ENCODE peak calls at places on chromosomes 1 and 21, in five cellular contexts. One of them, this sample, is unnamed.

GRCh38 chr1:199546323-199546722 is 481.2 kb upstream of the NR5A2 start:
- DNase-seq in psoas muscle: no peak
- DNase-seq in foreskin keratinocyte: peak
- DNase-seq in endothelial cell: no peak
- DNase-seq in CD4-positive, alpha-beta T cell: no peak
- DNase-seq in this sample: no peak

GRCh38 chr1:29975036-29975694 is 738.8 kb downstream of the PTPRU start:
- DNase-seq in foreskin keratinocyte: peak
- DNase-seq in endothelial cell: peak
- DNase-seq in CD4-positive, alpha-beta T cell: no peak
- DNase-seq in psoas muscle: no peak
- DNase-seq in this sample: no peak

GRCh38 chr1:200346744-200347143 is 63.1 kb downstream of the ZNF281 start:
- DNase-seq in psoas muscle: no peak
- DNase-seq in CD4-positive, alpha-beta T cell: no peak
- DNase-seq in endothelial cell: no peak
- DNase-seq in foreskin keratinocyte: no peak
- DNase-seq in this sample: no peak

GRCh38 chr1:116806245-116806644 is 52.0 kb downstream of the CD2 start:
- DNase-seq in psoas muscle: no peak
- DNase-seq in CD4-positive, alpha-beta T cell: no peak
- DNase-seq in endothelial cell: no peak
- DNase-seq in foreskin keratinocyte: no peak
- DNase-seq in this sample: no peak

GRCh38 chr1:236623371-236624166 is 19.3 kb upstream of the HEATR1 start:
- DNase-seq in CD4-positive, alpha-beta T cell: no peak
- DNase-seq in psoas muscle: no peak
- DNase-seq in endothelial cell: no peak
- DNase-seq in foreskin keratinocyte: no peak
- DNase-seq in this sample: no peak

GRCh38 chr1:172851077-172851476 is 192.2 kb downstream of the FASLG start:
- DNase-seq in endothelial cell: no peak
- DNase-seq in foreskin keratinocyte: no peak
- DNase-seq in psoas muscle: no peak
- DNase-seq in CD4-positive, alpha-beta T cell: no peak
- DNase-seq in this sample: no peak

GRCh38 chr1:178613271-178613945 is 100.5 kb downstream of the TEX35 start:
- DNase-seq in foreskin keratinocyte: no peak
- DNase-seq in endothelial cell: no peak
- DNase-seq in psoas muscle: no peak
- DNase-seq in CD4-positive, alpha-beta T cell: no peak
- DNase-seq in this sample: no peak

GRCh38 chr1:24215226-24215814 is 28.2 kb upstream of the IFNLR1 start:
- DNase-seq in psoas muscle: no peak
- DNase-seq in foreskin keratinocyte: no peak
- DNase-seq in CD4-positive, alpha-beta T cell: no peak
- DNase-seq in endothelial cell: no peak
- DNase-seq in this sample: no peak

GRCh38 chr1:28147264-28148094 is 29.0 kb downstream of the PTAFR start:
- DNase-seq in psoas muscle: no peak
- DNase-seq in foreskin keratinocyte: no peak
- DNase-seq in endothelial cell: no peak
- DNase-seq in CD4-positive, alpha-beta T cell: no peak
- DNase-seq in this sample: no peak

GRCh38 chr21:31255846-31256395 is 88.1 kb downstream of the TIAM1 start:
- DNase-seq in endothelial cell: no peak
- DNase-seq in CD4-positive, alpha-beta T cell: no peak
- DNase-seq in psoas muscle: no peak
- DNase-seq in foreskin keratinocyte: no peak
- DNase-seq in this sample: no peak

GRCh38 chr1:109901508-109902145 is 9.0 kb upstream of the CSF1 start:
- DNase-seq in psoas muscle: no peak
- DNase-seq in endothelial cell: no peak
- DNase-seq in foreskin keratinocyte: no peak
- DNase-seq in CD4-positive, alpha-beta T cell: no peak
- DNase-seq in this sample: no peak

GRCh38 chr1:160135051-160135592 is 16.3 kb upstream of the ATP1A4 start:
- DNase-seq in CD4-positive, alpha-beta T cell: no peak
- DNase-seq in foreskin keratinocyte: no peak
- DNase-seq in endothelial cell: no peak
- DNase-seq in psoas muscle: no peak
- DNase-seq in this sample: no peak

GRCh38 chr1:158798531-158798930 is 17.5 kb upstream of the OR6N2 start:
- DNase-seq in CD4-positive, alpha-beta T cell: no peak
- DNase-seq in psoas muscle: no peak
- DNase-seq in foreskin keratinocyte: no peak
- DNase-seq in endothelial cell: no peak
- DNase-seq in this sample: no peak
- TF ChIP-seq CTCF in CD4-positive, alpha-beta T cell: no peak
- TF ChIP-seq CTCF in psoas muscle: no peak
- TF ChIP-seq CTCF in foreskin keratinocyte: peak
- TF ChIP-seq CTCF in endothelial cell: peak
- TF ChIP-seq CTCF in this sample: peak

DNA sequence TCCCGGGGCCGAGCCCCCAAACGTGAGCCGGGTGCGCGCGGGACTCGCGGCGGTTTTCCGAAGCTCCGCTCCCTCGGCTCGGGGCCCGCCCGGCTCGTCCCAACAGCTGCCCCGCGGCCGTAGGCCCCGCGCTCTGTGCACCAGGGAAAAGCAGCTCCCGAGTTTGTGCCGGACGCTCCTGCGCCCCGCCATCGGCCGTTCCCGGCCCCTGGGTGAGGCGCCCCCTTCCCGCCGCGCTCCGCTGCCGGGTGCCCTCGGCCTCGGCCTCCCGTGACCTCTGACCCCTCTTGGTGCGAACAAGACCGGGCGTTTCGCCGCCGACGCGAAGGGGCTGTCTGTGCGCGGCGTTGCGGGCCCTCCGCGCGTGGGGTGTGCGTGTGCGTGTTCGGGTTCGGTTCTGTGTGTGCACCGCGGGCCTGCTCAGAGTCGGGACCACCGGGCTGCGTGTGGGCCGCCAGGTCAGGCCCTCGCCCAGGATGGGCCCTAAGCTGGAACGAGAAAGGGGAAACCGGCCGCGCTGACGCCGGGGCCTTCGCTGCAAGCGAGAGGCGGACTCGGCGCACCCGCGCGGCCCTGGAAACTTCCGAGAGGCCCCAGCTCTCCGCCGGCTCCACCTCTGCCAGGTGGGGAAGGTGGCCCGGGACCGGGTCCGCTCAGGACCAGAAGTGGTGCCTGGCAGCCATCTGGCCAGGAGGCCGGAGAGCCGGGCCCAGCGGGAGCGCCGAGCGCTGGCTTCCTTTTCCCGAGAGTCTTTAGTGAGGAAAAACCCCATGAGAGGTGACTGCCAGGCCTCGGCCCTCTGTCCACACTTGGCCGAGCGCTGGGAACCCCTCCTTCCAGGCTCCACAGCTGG is 1.9 kb downstream of the PRDM16 start:
- DNase-seq in psoas muscle: peak
- DNase-seq in endothelial cell: peak
- DNase-seq in foreskin keratinocyte: no peak
- DNase-seq in CD4-positive, alpha-beta T cell: no peak
- DNase-seq in this sample: no peak
- TF ChIP-seq CTCF in psoas muscle: no peak
- TF ChIP-seq CTCF in endothelial cell: no peak
- TF ChIP-seq CTCF in foreskin keratinocyte: no peak
- TF ChIP-seq CTCF in CD4-positive, alpha-beta T cell: no peak
- TF ChIP-seq CTCF in this sample: no peak

DNA sequence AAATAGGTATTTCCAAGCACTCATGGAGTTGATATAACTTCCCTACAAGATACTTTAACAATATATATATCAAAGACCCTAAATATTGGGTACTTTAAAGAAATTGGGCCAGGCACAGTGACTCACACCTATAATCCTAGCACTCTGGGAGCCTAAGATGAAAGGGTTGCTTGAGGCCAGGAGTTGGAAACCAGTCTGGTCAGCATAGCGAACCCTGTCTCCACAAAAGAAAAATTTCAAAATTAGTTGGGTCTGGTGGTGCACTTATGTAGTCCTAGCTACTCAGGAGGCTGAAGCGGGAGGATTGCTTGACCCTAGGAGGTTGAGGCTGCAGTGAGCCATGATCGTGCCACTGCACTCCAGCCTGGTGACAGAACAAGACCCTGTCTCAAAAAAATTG is 393.9 kb upstream of the DEPDC1 start:
- DNase-seq in psoas muscle: no peak
- DNase-seq in endothelial cell: no peak
- DNase-seq in foreskin keratinocyte: no peak
- DNase-seq in CD4-positive, alpha-beta T cell: no peak
- DNase-seq in this sample: no peak
- TF ChIP-seq CTCF in psoas muscle: no peak
- TF ChIP-seq CTCF in endothelial cell: no peak
- TF ChIP-seq CTCF in foreskin keratinocyte: no peak
- TF ChIP-seq CTCF in CD4-positive, alpha-beta T cell: no peak
- TF ChIP-seq CTCF in this sample: no peak

GRCh38 chr1:63915121-63915520 is 141.3 kb downstream of the ROR1 start:
- DNase-seq in foreskin keratinocyte: no peak
- DNase-seq in psoas muscle: no peak
- DNase-seq in CD4-positive, alpha-beta T cell: no peak
- DNase-seq in endothelial cell: peak
- DNase-seq in this sample: no peak
- TF ChIP-seq CTCF in foreskin keratinocyte: peak
- TF ChIP-seq CTCF in psoas muscle: no peak
- TF ChIP-seq CTCF in CD4-positive, alpha-beta T cell: no peak
- TF ChIP-seq CTCF in endothelial cell: no peak
- TF ChIP-seq CTCF in this sample: peak

GRCh38 chr1:40096977-40097782 is at the start of gene PPT1:
- DNase-seq in foreskin keratinocyte: peak
- DNase-seq in CD4-positive, alpha-beta T cell: peak
- DNase-seq in psoas muscle: peak
- DNase-seq in endothelial cell: peak
- DNase-seq in this sample: peak
- TF ChIP-seq CTCF in foreskin keratinocyte: peak
- TF ChIP-seq CTCF in CD4-positive, alpha-beta T cell: peak
- TF ChIP-seq CTCF in psoas muscle: no peak
- TF ChIP-seq CTCF in endothelial cell: no peak
- TF ChIP-seq CTCF in this sample: no peak

GRCh38 chr1:215606564-215607168 is 39.6 kb downstream of the KCTD3 start:
- DNase-seq in foreskin keratinocyte: no peak
- DNase-seq in CD4-positive, alpha-beta T cell: no peak
- DNase-seq in psoas muscle: no peak
- DNase-seq in endothelial cell: no peak
- DNase-seq in this sample: no peak
- TF ChIP-seq CTCF in foreskin keratinocyte: peak
- TF ChIP-seq CTCF in CD4-positive, alpha-beta T cell: peak
- TF ChIP-seq CTCF in psoas muscle: peak
- TF ChIP-seq CTCF in endothelial cell: peak
- TF ChIP-seq CTCF in this sample: peak

GRCh38 chr1:245869847-245870246 is 637.2 kb downstream of the SMYD3 start:
- DNase-seq in foreskin keratinocyte: no peak
- DNase-seq in endothelial cell: no peak
- DNase-seq in CD4-positive, alpha-beta T cell: no peak
- DNase-seq in psoas muscle: no peak
- DNase-seq in this sample: no peak
- TF ChIP-seq CTCF in foreskin keratinocyte: no peak
- TF ChIP-seq CTCF in endothelial cell: no peak
- TF ChIP-seq CTCF in CD4-positive, alpha-beta T cell: no peak
- TF ChIP-seq CTCF in psoas muscle: no peak
- TF ChIP-seq CTCF in this sample: no peak

DNA sequence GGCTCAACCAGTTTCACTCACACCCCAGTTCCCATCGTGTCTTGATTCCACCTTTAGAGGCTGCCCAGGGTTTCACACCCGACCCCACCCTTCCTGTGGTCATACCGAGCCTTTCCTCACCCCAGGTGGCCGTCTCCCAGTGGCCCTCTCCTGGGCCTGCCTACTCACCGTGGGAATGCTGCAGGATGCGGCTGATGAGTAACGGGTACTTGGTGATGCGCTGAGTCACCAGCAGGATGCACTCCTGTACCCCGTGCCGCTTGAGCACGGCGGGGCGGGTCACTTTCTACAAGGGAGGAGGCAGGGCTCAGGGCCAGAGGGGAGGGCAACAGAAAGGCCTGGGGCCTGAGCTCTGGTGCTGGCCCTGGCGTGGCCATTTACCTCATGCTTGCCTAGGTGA is 16.4 kb downstream of the ARHGEF2 start:
- DNase-seq in foreskin keratinocyte: peak
- DNase-seq in endothelial cell: no peak
- DNase-seq in psoas muscle: peak
- DNase-seq in CD4-positive, alpha-beta T cell: no peak
- DNase-seq in this sample: no peak
- TF ChIP-seq CTCF in foreskin keratinocyte: peak
- TF ChIP-seq CTCF in endothelial cell: no peak
- TF ChIP-seq CTCF in psoas muscle: peak
- TF ChIP-seq CTCF in CD4-positive, alpha-beta T cell: no peak
- TF ChIP-seq CTCF in this sample: no peak

DNA sequence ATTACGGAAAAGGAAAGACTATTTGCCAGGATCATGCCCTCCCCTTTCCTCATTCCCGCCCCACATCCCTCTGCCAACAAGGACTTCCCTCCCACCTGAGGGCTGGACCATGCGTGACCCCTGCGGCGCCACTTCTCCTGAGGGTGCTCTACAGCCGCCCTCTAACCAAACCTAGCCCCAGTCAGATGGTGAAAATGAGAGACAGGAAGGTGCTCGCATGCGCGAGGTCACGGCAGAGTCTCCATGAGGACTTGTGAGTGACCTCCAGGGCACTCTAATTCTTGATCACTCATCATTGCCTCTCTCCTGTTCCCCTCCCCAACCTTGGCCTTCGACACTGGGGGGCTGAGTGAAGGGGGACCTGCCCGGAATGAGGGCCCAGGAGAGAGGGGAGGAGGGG is 32.1 kb downstream of the TAF5L start:
- DNase-seq in CD4-positive, alpha-beta T cell: no peak
- DNase-seq in endothelial cell: no peak
- DNase-seq in foreskin keratinocyte: no peak
- DNase-seq in psoas muscle: no peak
- DNase-seq in this sample: no peak
- TF ChIP-seq CTCF in CD4-positive, alpha-beta T cell: no peak
- TF ChIP-seq CTCF in endothelial cell: no peak
- TF ChIP-seq CTCF in foreskin keratinocyte: no peak
- TF ChIP-seq CTCF in psoas muscle: no peak
- TF ChIP-seq CTCF in this sample: no peak